ENCODE peak calls at places on chromosomes 4 and X, in nine cellular contexts. R, G, P, T, M, W, J, S and F are unnamed samples.

GRCh38 chrX:151743651-151744470 is 9.3 kb downstream of the CNGA2 start:
- DNase-seq in G (no peak), W (no peak), P (no peak), J (no peak), S (no peak), T (no peak), M (no peak), R (no peak), F (no peak)

GRCh38 chr4:3440979-3441500 is 728 bp upstream of the HGFAC start:
- DNase-seq in S (no peak), G (no peak), T (peak), R (no peak), P (no peak), M (no peak), J (no peak), W (no peak), F (peak)

GRCh38 chr4:71630783-71631182 is 153.1 kb downstream of the GC start:
- DNase-seq in M (no peak), P (no peak), T (no peak), R (no peak), G (no peak), W (no peak), S (no peak), J (no peak), F (peak)

GRCh38 chrX:46642145-46642544 is 68.6 kb downstream of the CHST7 start:
- DNase-seq in T (no peak), W (no peak), M (peak), P (peak), G (peak), S (no peak), J (no peak), R (no peak), F (peak)

GRCh38 chr4:154877110-154877760 is 96.2 kb downstream of the RBM46 start:
- DNase-seq in R (peak), S (peak), P (peak), J (peak), G (peak), W (no peak), T (no peak), M (no peak), F (peak)

GRCh38 chrX:56253832-56254703 is 21.9 kb downstream of the KLF8 start:
- DNase-seq in P (no peak), S (no peak), M (no peak), G (no peak), T (no peak), J (no peak), W (no peak), R (no peak), F (no peak)

GRCh38 chrX:24982306-24982965 is 33.3 kb downstream of the ARX start:
- DNase-seq in T (no peak), J (no peak), R (no peak), P (no peak), M (no peak), W (no peak), S (no peak), G (no peak), F (no peak)

GRCh38 chr4:159768011-159768410 is 665.1 kb downstream of the RAPGEF2 start:
- DNase-seq in P (no peak), J (peak), W (no peak), S (no peak), M (no peak), G (peak), T (no peak), R (no peak), F (no peak)

GRCh38 chr4:81260443-81261102 is 45.6 kb upstream of the PRKG2 start:
- DNase-seq in T (no peak), S (no peak), M (no peak), W (no peak), J (no peak), P (no peak), R (no peak), G (no peak), F (peak)

GRCh38 chrX:119272882-119273806 is 37.1 kb downstream of the PGRMC1 start:
- DNase-seq in G (peak), J (peak), S (no peak), M (peak), P (peak), T (peak), W (peak), R (peak), F (no peak)

GRCh38 chr4:142549248-142549647 is 296.9 kb downstream of the INPP4B start:
- DNase-seq in P (no peak), T (no peak), M (no peak), G (no peak), W (no peak), S (no peak), R (no peak), J (no peak), F (no peak)

GRCh38 chrX:41730101-41730500 is 6.1 kb downstream of the GPR82 start:
- DNase-seq in M (no peak), W (no peak), S (no peak), J (no peak), R (no peak), T (no peak), G (peak), P (no peak), F (peak)

GRCh38 chrX:17697191-17697590 is 40.1 kb upstream of the SCML1 start:
- DNase-seq in W (no peak), J (no peak), G (no peak), S (no peak), P (no peak), M (no peak), T (no peak), R (no peak), F (peak)

GRCh38 chr4:123398803-123399637 is 2.4 kb downstream of the SPRY1 start:
- DNase-seq in P (peak), R (no peak), J (peak), S (no peak), G (peak), M (peak), T (peak), W (peak), F (peak)

GRCh38 chr4:25756503-25756902 is 100.9 kb downstream of the SLC34A2 start:
- DNase-seq in R (peak), G (no peak), S (no peak), P (peak), W (no peak), M (no peak), J (no peak), T (no peak), F (no peak)

GRCh38 chr4:102525099-102525498 is 23.9 kb downstream of the NFKB1 start:
- DNase-seq in G (no peak), W (no peak), M (no peak), P (no peak), R (no peak), J (peak), T (no peak), S (no peak), F (peak)

GRCh38 chr4:10167201-10167600 is 50.6 kb upstream of the WDR1 start:
- DNase-seq in J (no peak), M (no peak), T (no peak), G (no peak), R (no peak), S (no peak), P (no peak), W (no peak), F (no peak)

GRCh38 chr4:152482211-152482610 is 53.7 kb downstream of the FBXW7 start:
- DNase-seq in J (no peak), T (no peak), S (no peak), R (no peak), W (no peak), P (no peak), G (no peak), M (no peak), F (peak)

GRCh38 chrX:13411496-13412207 is 91.8 kb upstream of the ATXN3L start:
- DNase-seq in W (no peak), R (no peak), M (no peak), G (no peak), J (no peak), T (no peak), S (no peak), P (no peak), F (no peak)

GRCh38 chr4:77443941-77444340 is 161.7 kb upstream of the CXCL13 start:
- DNase-seq in G (no peak), W (no peak), J (no peak), M (no peak), R (no peak), S (no peak), P (no peak), T (no peak), F (peak)

GRCh38 chr4:150230556-150230955 is 152.3 kb downstream of the DCLK2 start:
- DNase-seq in M (no peak), R (no peak), P (no peak), G (no peak), T (no peak), W (no peak), J (no peak), S (no peak), F (no peak)

GRCh38 chr4:152972821-152973613 is 36.9 kb downstream of the FHDC1 start:
- DNase-seq in P (no peak), S (peak), M (no peak), W (peak), T (no peak), J (peak), R (peak), G (peak), F (peak)

GRCh38 chr4:139084425-139085093 is 69.0 kb downstream of the NOCT start:
- DNase-seq in T (no peak), J (no peak), R (no peak), P (no peak), G (no peak), S (peak), M (no peak), W (no peak), F (no peak)

GRCh38 chr4:116361782-116362181 is 723.6 kb downstream of the TRAM1L1 start:
- DNase-seq in J (no peak), G (no peak), S (no peak), T (no peak), M (no peak), R (no peak), W (no peak), P (no peak), F (peak)

GRCh38 chr4:4866124-4866832 is 6.8 kb downstream of the MSX1 start:
- DNase-seq in P (peak), R (no peak), S (no peak), G (peak), W (no peak), M (peak), J (no peak), T (peak), F (no peak)

GRCh38 chr4:25258980-25259578 is 25.2 kb downstream of the PI4K2B start:
- DNase-seq in P (no peak), R (no peak), M (no peak), T (no peak), S (peak), J (peak), W (no peak), G (peak), F (peak)

GRCh38 chr4:176377705-176378302 is 58.0 kb downstream of the SPCS3 start:
- DNase-seq in R (no peak), M (no peak), S (no peak), J (no peak), W (no peak), T (no peak), G (peak), P (peak), F (peak)

GRCh38 chr4:94349193-94349592 is 6.6 kb upstream of the HPGDS start:
- DNase-seq in W (no peak), R (no peak), M (no peak), T (no peak), S (no peak), J (no peak), P (no peak), G (peak), F (no peak)

GRCh38 chr4:101039367-101039766 is 308.0 kb downstream of the PPP3CA start:
- DNase-seq in R (no peak), G (no peak), S (no peak), J (no peak), P (no peak), T (no peak), M (no peak), W (no peak), F (no peak)

GRCh38 chrX:23552289-23552688 is 115.0 kb upstream of the PRDX4 start:
- DNase-seq in S (no peak), M (no peak), P (no peak), T (no peak), J (no peak), G (no peak), R (no peak), W (no peak), F (no peak)

GRCh38 chr4:145182212-145182611 is 1.8 kb upstream of the OTUD4 start:
- DNase-seq in P (no peak), W (no peak), S (no peak), J (no peak), M (no peak), G (no peak), R (no peak), T (no peak), F (no peak)

GRCh38 chrX:41300758-41301437 is 33.1 kb upstream of the DDX3X start:
- DNase-seq in T (no peak), R (no peak), S (no peak), P (no peak), J (peak), W (no peak), M (no peak), G (peak), F (peak)

GRCh38 chr4:16710198-16710597 is 188.2 kb downstream of the LDB2 start:
- DNase-seq in P (no peak), S (no peak), R (no peak), W (no peak), T (no peak), M (no peak), G (no peak), J (no peak), F (no peak)

GRCh38 chrX:11530621-11531020 is 135.1 kb downstream of the ARHGAP6 start:
- DNase-seq in R (no peak), M (no peak), G (no peak), J (no peak), T (no peak), S (no peak), W (no peak), P (no peak), F (no peak)

GRCh38 chrX:134294548-134294947 is 57.6 kb downstream of the CCDC160 start:
- DNase-seq in J (no peak), W (no peak), M (no peak), P (no peak), S (no peak), T (no peak), R (no peak), G (peak), F (peak)

GRCh38 chr4:121358473-121358872 is 22.3 kb downstream of the QRFPR start:
- DNase-seq in P (peak), M (no peak), R (no peak), G (peak), S (peak), J (peak), T (no peak), W (no peak), F (peak)

GRCh38 chr4:153486281-153487151 is 20.4 kb downstream of the TMEM131L start:
- DNase-seq in R (peak), S (no peak), T (peak), P (peak), J (peak), W (peak), G (peak), M (no peak), F (peak)

GRCh38 chr4:27194599-27194998 is 334.0 kb downstream of the STIM2 start:
- DNase-seq in M (no peak), J (no peak), R (no peak), P (no peak), S (no peak), G (no peak), T (no peak), W (no peak), F (no peak)

GRCh38 chr4:27198971-27199370 is 338.3 kb downstream of the STIM2 start:
- DNase-seq in W (no peak), J (no peak), G (no peak), T (no peak), R (no peak), M (no peak), S (no peak), P (no peak), F (no peak)

GRCh38 chr4:27198246-27198645 is 337.6 kb downstream of the STIM2 start:
- DNase-seq in P (no peak), R (no peak), S (no peak), M (no peak), W (no peak), T (no peak), J (no peak), G (no peak), F (no peak)
- TF ChIP-seq CTCF in P (no peak), R (no peak), S (no peak), M (no peak), W (no peak), T (no peak), J (no peak), G (no peak), F (no peak)

GRCh38 chr4:14667624-14668295 is 334.5 kb upstream of the CPEB2 start:
- DNase-seq in P (peak), M (no peak), S (no peak), R (no peak), T (no peak), G (peak), W (no peak), J (peak), F (peak)
- TF ChIP-seq CTCF in P (no peak), M (no peak), S (no peak), R (no peak), T (no peak), G (no peak), W (no peak), J (no peak), F (no peak)

GRCh38 chr4:111943796-111944203 is 201.5 kb upstream of the FAM241A start:
- DNase-seq in M (no peak), T (peak), S (no peak), W (peak), P (peak), G (peak), R (no peak), J (no peak), F (peak)
- TF ChIP-seq CTCF in M (no peak), T (peak), S (peak), W (peak), P (peak), G (peak), R (peak), J (peak), F (peak)

GRCh38 chr4:36177946-36178345 is 66.4 kb downstream of the ARAP2 start:
- DNase-seq in S (no peak), T (no peak), W (no peak), R (no peak), P (no peak), M (no peak), G (peak), J (no peak), F (no peak)

GRCh38 chr4:36187723-36188333 is 56.5 kb downstream of the ARAP2 start:
- DNase-seq in T (no peak), G (peak), S (no peak), P (peak), J (peak), M (no peak), W (no peak), R (no peak), F (peak)

GRCh38 chr4:36178489-36178888 is 65.8 kb downstream of the ARAP2 start:
- DNase-seq in G (no peak), P (no peak), R (no peak), W (no peak), S (no peak), J (no peak), M (no peak), T (no peak), F (no peak)

GRCh38 chr4:36183665-36184393 is 60.5 kb downstream of the ARAP2 start:
- DNase-seq in W (no peak), M (no peak), S (no peak), P (no peak), J (no peak), T (no peak), R (no peak), G (no peak), F (no peak)

GRCh38 chr4:36183232-36183631 is 61.1 kb downstream of the ARAP2 start:
- DNase-seq in P (no peak), T (no peak), J (no peak), M (no peak), W (no peak), S (no peak), R (no peak), G (no peak), F (no peak)
- TF ChIP-seq CTCF in P (no peak), T (no peak), J (no peak), M (no peak), W (no peak), S (no peak), R (no peak), G (no peak), F (no peak)

GRCh38 chrX:112048707-112049106 is 33.9 kb downstream of the TRPC5 start:
- DNase-seq in M (no peak), P (peak), T (no peak), J (no peak), W (no peak), S (no peak), G (no peak), R (no peak), F (no peak)
- TF ChIP-seq CTCF in M (no peak), P (peak), T (no peak), J (no peak), W (no peak), S (no peak), G (no peak), R (no peak), F (no peak)

GRCh38 chr4:184268574-184269160 is 51.0 kb upstream of the ENPP6 start:
- DNase-seq in J (no peak), W (no peak), G (peak), P (no peak), R (no peak), M (no peak), S (no peak), T (no peak), F (no peak)
- TF ChIP-seq CTCF in J (no peak), W (no peak), G (peak), P (no peak), R (no peak), M (no peak), S (no peak), T (no peak), F (no peak)

DNA sequence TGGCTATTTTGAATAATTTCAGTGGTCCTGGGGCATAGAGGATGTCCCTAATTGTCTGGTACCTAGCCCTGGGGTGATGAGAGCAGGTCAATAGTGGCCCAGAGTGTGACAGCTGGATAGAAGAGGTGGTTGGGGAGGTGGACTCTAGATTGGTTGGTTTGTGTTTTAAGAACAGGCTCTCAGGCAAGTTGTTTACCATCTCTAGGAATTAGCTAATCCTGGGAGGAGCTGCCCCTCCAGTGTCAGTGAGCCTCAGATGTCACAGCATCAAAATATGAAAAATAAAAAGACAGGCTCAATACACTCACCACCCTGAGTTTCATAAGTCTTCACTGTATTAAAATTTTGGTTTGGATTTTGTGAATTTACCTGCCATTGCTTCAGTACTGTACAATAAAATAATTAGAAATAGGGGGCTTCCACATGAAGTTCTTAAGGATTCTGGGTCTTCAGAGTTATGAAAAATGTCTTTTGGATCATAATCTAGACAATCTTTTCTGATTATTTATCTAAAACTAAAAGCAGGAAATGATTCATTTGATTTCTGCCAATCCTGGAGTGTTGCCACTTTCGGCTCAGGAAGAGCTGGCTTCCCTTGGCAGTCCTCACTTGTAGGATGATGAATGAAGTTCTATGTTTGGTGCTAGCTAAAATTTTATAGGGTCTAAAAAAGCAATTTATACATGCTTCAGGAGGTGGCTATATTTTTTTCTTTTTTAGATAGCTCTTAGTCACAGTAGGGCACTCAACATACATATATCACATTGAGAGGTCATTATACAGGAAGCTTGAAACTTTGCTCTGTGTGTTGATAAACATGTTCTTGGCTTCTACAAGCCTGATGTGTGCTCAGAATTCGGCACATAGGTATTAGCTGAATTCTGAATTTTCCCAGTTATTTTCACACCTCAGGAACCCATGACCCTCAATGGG is 395.1 kb downstream of the RAB28 start:
- DNase-seq in S (no peak), G (peak), M (no peak), T (no peak), P (no peak), W (no peak), R (no peak), J (peak), F (peak)
- TF ChIP-seq CTCF in S (no peak), G (no peak), M (no peak), T (no peak), P (no peak), W (no peak), R (no peak), J (no peak), F (no peak)